ENCODE peak calls at places on chromosomes 12 and 14, in seven cellular contexts. C is GM23248, D is SK-N-SH, V is OCI-LY7, S is hepatocyte, P is PC-3, B is HCT116. G is an unnamed sample. For H3K4me1 and H3K9me3, the result is how much of the 10 kb centered on the place peaks cover.

GRCh38 chr14:55329999-55330710 is 58.9 kb downstream of the FBXO34 start:
- DNase-seq in C (peak), D (no peak), V (no peak), S (no peak), P (peak), B (no peak), G (no peak)

GRCh38 chr14:89616425-89617141 is 199.6 kb upstream of the FOXN3 start:
- DNase-seq in C (peak), D (peak), V (peak), S (peak), P (no peak), B (no peak), G (peak)

GRCh38 chr14:102930753-102931579 is 8.5 kb downstream of the AMN start:
- DNase-seq in C (peak), D (no peak), V (no peak), S (peak), P (peak), B (peak), G (no peak)

GRCh38 chr12:50314629-50315312 is 31.5 kb upstream of the LIMA1 start:
- DNase-seq in C (peak), D (peak), V (peak), S (peak), P (peak), B (no peak), G (no peak)

GRCh38 chr12:102119674-102120563 is at the start of the genes NUP37 and PARPBP:
- DNase-seq in C (peak), D (peak), V (peak), S (peak), P (peak), B (peak), G (peak)

GRCh38 chr14:91228112-91229004 is 16.1 kb downstream of the GPR68 start:
- DNase-seq in C (peak), D (no peak), V (peak), S (no peak), P (peak), B (no peak), G (no peak)

GRCh38 chr12:28184378-28184777 is 5.9 kb upstream of the CCDC91 start:
- DNase-seq in C (no peak), D (no peak), V (no peak), S (no peak), P (no peak), B (no peak), G (no peak)

GRCh38 chr12:77161944-77162343 is 96.6 kb upstream of the E2F7 start:
- DNase-seq in C (no peak), D (no peak), V (no peak), S (no peak), P (no peak), B (no peak), G (no peak)

GRCh38 chr14:71070169-71070568 is 162.9 kb downstream of the PCNX1 start:
- DNase-seq in C (peak), D (no peak), V (no peak), S (no peak), P (peak), B (no peak), G (no peak)

GRCh38 chr14:22510527-22511110 is 78.4 kb downstream of the DAD1 start:
- DNase-seq in C (peak), D (no peak), V (no peak), S (no peak), P (peak), B (no peak), G (no peak)

GRCh38 chr12:42625611-42626010 is 36.1 kb upstream of the PRICKLE1 start:
- DNase-seq in C (no peak), D (peak), V (no peak), S (no peak), P (peak), B (no peak), G (no peak)

GRCh38 chr14:21227981-21228380 is 41.3 kb downstream of the HNRNPC start:
- DNase-seq in C (no peak), D (no peak), V (no peak), S (no peak), P (no peak), B (no peak), G (no peak)

GRCh38 chr12:11823043-11823442 is 173.6 kb downstream of the ETV6 start:
- DNase-seq in C (peak), D (no peak), V (peak), S (no peak), P (no peak), B (no peak), G (no peak)

GRCh38 chr12:57236925-57237652 is 7.6 kb downstream of the SHMT2 start:
- DNase-seq in C (peak), D (no peak), V (no peak), S (no peak), P (no peak), B (no peak), G (no peak)

GRCh38 chr14:90132821-90133570 is 71.2 kb downstream of the KCNK13 start:
- DNase-seq in C (no peak), D (no peak), V (no peak), S (no peak), P (no peak), B (no peak), G (no peak)

GRCh38 chr12:89946518-89946917 is 237.9 kb upstream of the ATP2B1 start:
- DNase-seq in C (no peak), D (no peak), V (no peak), S (no peak), P (no peak), B (no peak), G (no peak)

GRCh38 chr12:82627799-82628198 is 58.9 kb upstream of the TMTC2 start:
- DNase-seq in C (peak), D (peak), V (no peak), S (peak), P (peak), B (peak), G (peak)

GRCh38 chr14:50545618-50546017 is 13.2 kb upstream of the MAP4K5 start:
- DNase-seq in C (no peak), D (no peak), V (no peak), S (no peak), P (peak), B (no peak), G (no peak)

GRCh38 chr12:77133566-77133965 is 68.2 kb upstream of the E2F7 start:
- DNase-seq in C (peak), D (no peak), V (peak), S (peak), P (peak), B (no peak), G (peak)

GRCh38 chr14:64303471-64303917 is 9.3 kb upstream of the ESR2 start:
- DNase-seq in C (peak), D (peak), V (peak), S (peak), P (peak), B (peak), G (peak)

GRCh38 chr14:90848944-90849731 is 32.9 kb upstream of the TTC7B start:
- DNase-seq in C (no peak), D (no peak), V (no peak), S (no peak), P (no peak), B (no peak), G (no peak)

GRCh38 chr14:66228267-66228970 is 257.8 kb upstream of the CCDC196 start:
- DNase-seq in C (peak), D (no peak), V (no peak), S (no peak), P (peak), B (peak), G (no peak)

GRCh38 chr12:27003421-27004311 is 10.5 kb downstream of the TM7SF3 start:
- DNase-seq in C (no peak), D (peak), V (peak), S (no peak), P (peak), B (no peak), G (no peak)

GRCh38 chr14:39307815-39308214 is 74.1 kb downstream of the MIA2 start:
- DNase-seq in C (no peak), D (no peak), V (no peak), S (no peak), P (no peak), B (no peak), G (no peak)

GRCh38 chr12:107388263-107388662 is 294.9 kb upstream of the CRY1 start:
- DNase-seq in C (no peak), D (no peak), V (no peak), S (no peak), P (no peak), B (no peak), G (no peak)

DNA sequence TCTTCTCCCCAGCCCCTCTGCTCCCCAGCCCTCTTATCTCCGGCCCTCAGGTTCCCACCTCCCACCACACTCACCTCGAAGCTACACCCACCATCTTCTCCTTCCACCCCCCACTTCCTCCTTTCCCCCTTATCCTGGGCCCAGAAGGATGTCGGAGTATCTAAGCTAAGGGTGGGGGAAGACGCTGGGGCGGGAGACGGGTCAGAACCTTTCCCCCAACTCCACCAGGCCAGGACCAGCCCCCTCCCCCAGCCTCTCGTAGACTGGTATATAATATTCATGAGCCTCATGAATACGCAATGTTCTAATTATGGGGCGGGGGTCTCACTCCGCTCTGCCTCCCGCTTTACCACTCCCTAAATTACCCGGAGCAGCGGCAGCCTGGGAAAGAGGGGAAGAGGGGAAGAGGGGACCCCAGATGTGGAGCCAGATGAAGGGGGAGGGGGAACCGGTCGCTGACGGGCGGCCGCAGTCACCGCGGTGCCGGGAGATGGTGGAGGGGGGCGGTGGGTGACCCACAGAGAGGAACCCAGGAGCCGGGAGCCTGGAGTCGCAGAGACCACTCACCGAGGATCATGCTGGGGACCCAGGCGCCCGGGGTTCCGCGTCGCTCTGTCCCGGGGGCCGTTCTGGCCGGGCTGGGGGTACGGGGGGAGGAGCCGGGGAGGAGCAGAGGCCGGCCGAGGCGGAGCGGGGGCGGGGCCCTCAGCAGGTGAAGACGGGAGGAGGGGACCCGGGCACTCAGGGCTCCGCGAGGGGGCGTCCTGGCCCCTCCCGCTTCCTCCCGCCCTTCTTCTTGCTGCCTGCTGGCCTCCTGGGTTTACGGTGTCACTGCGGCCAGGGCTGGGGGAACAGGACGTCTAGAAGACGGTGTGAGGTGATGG is 6.4 kb upstream of the ZNF385A start:
- DNase-seq in C (no peak), D (peak), V (peak), S (peak), P (peak), B (no peak), G (peak)
- TF ChIP-seq EZH2phosphoT487 in C (no peak), D (no peak), V (no peak), S (no peak), P (no peak), B (no peak), G (no peak)

GRCh38 chr12:3138896-3139590 is 61.9 kb downstream of the TSPAN9 start:
- DNase-seq in C (no peak), D (no peak), V (no peak), S (no peak), P (no peak), B (no peak), G (no peak)
- H3K4me1 ChIP-seq in C (under half), D (under half), V (under half), S (under half), P (under half), B (under half), G (under half)

GRCh38 chr12:34392741-34393085 is 370.4 kb downstream of the ALG10 start:
- DNase-seq in C (no peak), D (no peak), V (no peak), S (no peak), P (no peak), B (no peak), G (no peak)

GRCh38 chr12:34393086-34393820 is 371.0 kb downstream of the ALG10 start:
- DNase-seq in C (no peak), D (no peak), V (no peak), S (no peak), P (no peak), B (no peak), G (no peak)

GRCh38 chr12:34390846-34391700 is 368.8 kb downstream of the ALG10 start:
- DNase-seq in C (no peak), D (no peak), V (no peak), S (no peak), P (no peak), B (no peak), G (no peak)

GRCh38 chr12:34390171-34390841 is 368.0 kb downstream of the ALG10 start:
- DNase-seq in C (no peak), D (no peak), V (no peak), S (no peak), P (no peak), B (no peak), G (no peak)

GRCh38 chr12:34391771-34392581 is 369.7 kb downstream of the ALG10 start:
- DNase-seq in C (no peak), D (no peak), V (no peak), S (no peak), P (no peak), B (no peak), G (no peak)
- H3K9me3 ChIP-seq in C (under half), D (under half), V (under half), S (under half), P (under half), B (under half), G (under half)

GRCh38 chr12:65496617-65497016 is 218.1 kb downstream of the MSRB3 start:
- DNase-seq in C (peak), D (no peak), V (no peak), S (peak), P (no peak), B (no peak), G (no peak)

GRCh38 chr12:65492997-65493892 is 214.8 kb downstream of the MSRB3 start:
- DNase-seq in C (no peak), D (no peak), V (no peak), S (no peak), P (no peak), B (no peak), G (no peak)

GRCh38 chr12:65493893-65494205 is 215.4 kb downstream of the MSRB3 start:
- DNase-seq in C (no peak), D (no peak), V (no peak), S (no peak), P (no peak), B (no peak), G (no peak)

GRCh38 chr12:65494537-65494936 is 216.1 kb downstream of the MSRB3 start:
- DNase-seq in C (no peak), D (no peak), V (no peak), S (no peak), P (no peak), B (peak), G (no peak)

DNA sequence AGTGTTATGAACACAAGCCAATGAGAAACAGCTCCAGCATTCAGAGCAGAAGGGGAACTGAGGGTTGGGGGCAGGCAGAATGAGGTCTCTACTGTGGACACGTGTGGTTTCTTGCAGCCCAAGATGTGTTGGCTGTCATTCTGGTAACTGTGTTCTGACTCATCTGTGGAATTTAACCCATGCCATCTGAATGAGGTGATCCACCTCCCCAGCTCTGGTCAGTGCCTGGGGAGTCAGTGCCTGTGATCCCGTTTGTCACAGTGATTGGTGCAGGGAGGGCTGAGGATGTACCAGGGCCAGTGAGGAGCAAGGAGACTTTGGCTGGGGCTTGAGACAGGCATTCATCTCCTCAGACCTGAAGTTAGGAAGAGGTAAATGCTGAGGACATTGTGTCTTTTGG is 216.8 kb downstream of the MSRB3 start:
- DNase-seq in C (peak), D (no peak), V (no peak), S (no peak), P (peak), B (peak), G (no peak)
- TF ChIP-seq EZH2phosphoT487 in C (no peak), D (no peak), V (no peak), S (no peak), P (no peak), B (no peak), G (no peak)

GRCh38 chr14:69648480-69649414 is 37.4 kb downstream of the SUSD6 start:
- DNase-seq in C (peak), D (no peak), V (peak), S (peak), P (peak), B (no peak), G (peak)
- H3K4me1 ChIP-seq in C (under half), D (under half), V (half or more), S (half or more), P (half or more), B (under half), G (under half)

DNA sequence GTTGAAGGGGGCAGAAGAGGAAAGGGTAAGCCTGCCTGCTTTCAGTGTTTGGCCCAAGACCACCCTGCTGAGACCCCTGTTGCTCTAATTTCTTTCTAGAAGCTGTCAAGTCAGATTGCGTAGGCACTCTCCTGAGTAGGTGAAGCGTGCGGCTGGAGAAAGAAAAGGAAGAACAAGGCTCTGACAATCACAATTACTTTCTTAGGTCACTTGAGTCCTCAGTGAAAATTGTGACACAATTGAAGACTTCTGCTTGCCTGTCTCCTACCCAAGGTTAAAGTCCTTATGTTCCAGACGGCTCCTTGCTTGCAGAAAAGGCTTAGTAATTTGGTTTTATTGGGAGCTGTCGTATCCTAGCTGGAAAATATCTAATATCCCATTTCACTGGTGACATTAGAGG is 716 bp upstream of the CTSG start:
- DNase-seq in C (no peak), D (no peak), V (no peak), S (no peak), P (no peak), B (no peak), G (no peak)
- H3K9me3 ChIP-seq in C (under half), D (under half), V (under half), S (under half), P (under half), B (under half), G (under half)

DNA sequence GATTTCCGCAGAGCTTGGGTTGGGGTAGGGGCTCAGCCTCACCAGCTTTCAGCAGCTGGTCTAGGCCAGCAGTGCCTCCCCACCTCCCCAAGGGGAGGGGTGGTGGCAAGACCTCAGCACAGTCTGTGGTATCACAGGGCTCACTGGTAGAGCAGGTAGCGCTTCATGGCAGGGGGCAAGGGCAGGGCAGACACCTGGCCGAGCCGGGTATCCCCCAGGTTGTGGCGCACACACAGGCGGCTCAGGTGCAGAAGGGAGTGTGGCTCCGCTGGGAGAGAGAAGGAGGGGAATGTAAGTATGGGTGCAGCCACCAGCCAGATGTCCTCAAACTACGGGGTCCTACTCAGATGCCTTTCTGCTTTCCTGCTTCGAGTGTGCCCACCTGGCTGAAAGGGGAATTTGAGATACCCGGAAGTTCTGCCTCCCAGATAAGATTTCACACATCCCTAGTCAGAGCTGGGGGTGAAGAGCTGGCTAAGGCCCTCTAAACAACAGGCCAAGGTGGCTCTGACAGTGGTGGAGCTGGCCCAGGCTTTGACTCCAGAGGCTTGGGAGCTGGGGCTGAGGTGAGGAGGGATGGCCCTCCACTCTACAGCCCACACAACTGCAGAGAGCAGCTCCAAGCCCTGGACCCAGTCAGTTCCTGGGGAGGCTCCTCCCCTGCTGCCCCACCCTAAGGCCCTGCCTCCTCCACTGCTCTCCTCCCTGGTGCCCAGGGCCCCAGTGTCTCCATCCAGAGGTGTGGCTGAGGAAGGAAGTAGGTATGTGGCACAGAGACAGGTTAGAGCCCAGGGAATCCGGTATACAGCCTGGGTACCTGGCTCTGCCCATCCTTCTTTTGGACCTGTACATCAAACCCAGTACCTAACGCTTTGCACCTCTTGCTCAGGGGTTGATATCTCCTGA is 1.8 kb downstream of the SPSB2 start:
- DNase-seq in C (peak), D (no peak), V (peak), S (peak), P (peak), B (peak), G (peak)
- TF ChIP-seq EZH2phosphoT487 in C (no peak), D (no peak), V (no peak), S (no peak), P (no peak), B (no peak), G (no peak)

GRCh38 chr12:69918287-69918686 is 93.3 kb downstream of the MYRFL start:
- DNase-seq in C (no peak), D (no peak), V (no peak), S (no peak), P (no peak), B (no peak), G (no peak)
- H3K4me1 ChIP-seq in C (under half), D (under half), V (under half), S (under half), P (under half), B (under half), G (under half)

G was measured in MM.1S.